ENCODE peak calls at places on chromosomes 3 and 15, in four cellular contexts. One of them, this sample, is unnamed.

GRCh38 chr15:79154491-79155182 is 64.1 kb upstream of the RASGRF1 start:
- DNase-seq in left ventricle myocardium inferior: no peak
- DNase-seq in mucosa of gallbladder: no peak
- DNase-seq in stomach: no peak
- DNase-seq in this sample: no peak

GRCh38 chr15:58070801-58071418 is 5.4 kb upstream of the ALDH1A2 start:
- DNase-seq in left ventricle myocardium inferior: peak
- DNase-seq in mucosa of gallbladder: peak
- DNase-seq in stomach: peak
- DNase-seq in this sample: peak

GRCh38 chr15:77312523-77312922 is 107.4 kb downstream of the PEAK1 start:
- DNase-seq in left ventricle myocardium inferior: no peak
- DNase-seq in mucosa of gallbladder: no peak
- DNase-seq in stomach: no peak
- DNase-seq in this sample: no peak

GRCh38 chr3:141663993-141664392 is 74.1 kb upstream of the RNF7 start:
- DNase-seq in left ventricle myocardium inferior: no peak
- DNase-seq in mucosa of gallbladder: no peak
- DNase-seq in stomach: no peak
- DNase-seq in this sample: no peak

GRCh38 chr3:126538966-126539365 is 15.0 kb downstream of the CHST13 start:
- DNase-seq in left ventricle myocardium inferior: no peak
- DNase-seq in mucosa of gallbladder: no peak
- DNase-seq in stomach: no peak
- DNase-seq in this sample: no peak

GRCh38 chr3:129333891-129334290 is 55.2 kb downstream of the HMCES start:
- DNase-seq in left ventricle myocardium inferior: no peak
- DNase-seq in mucosa of gallbladder: no peak
- DNase-seq in stomach: no peak
- DNase-seq in this sample: no peak

GRCh38 chr15:70286110-70286806 is 188.5 kb upstream of the TLE3 start:
- DNase-seq in left ventricle myocardium inferior: no peak
- DNase-seq in mucosa of gallbladder: no peak
- DNase-seq in stomach: no peak
- DNase-seq in this sample: no peak

GRCh38 chr3:12455740-12456139 is 28.5 kb upstream of the TSEN2 start:
- DNase-seq in left ventricle myocardium inferior: no peak
- DNase-seq in mucosa of gallbladder: no peak
- DNase-seq in stomach: no peak
- DNase-seq in this sample: no peak

GRCh38 chr3:194556086-194557056 is 69.6 kb upstream of the ATP13A3 start:
- DNase-seq in left ventricle myocardium inferior: no peak
- DNase-seq in mucosa of gallbladder: no peak
- DNase-seq in stomach: no peak
- DNase-seq in this sample: no peak

GRCh38 chr15:88181613-88182012 is 74.9 kb downstream of the NTRK3 start:
- DNase-seq in left ventricle myocardium inferior: no peak
- DNase-seq in mucosa of gallbladder: no peak
- DNase-seq in stomach: no peak
- DNase-seq in this sample: no peak

GRCh38 chr3:40173291-40173710 is 136.2 kb upstream of the EIF1B start:
- DNase-seq in left ventricle myocardium inferior: no peak
- DNase-seq in mucosa of gallbladder: no peak
- DNase-seq in stomach: no peak
- DNase-seq in this sample: no peak

GRCh38 chr3:184491867-184492615 is 69.5 kb upstream of the EPHB3 start:
- DNase-seq in left ventricle myocardium inferior: peak
- DNase-seq in mucosa of gallbladder: peak
- DNase-seq in stomach: no peak
- DNase-seq in this sample: peak

GRCh38 chr15:92048739-92049138 is 195.2 kb downstream of the SLCO3A1 start:
- DNase-seq in left ventricle myocardium inferior: no peak
- DNase-seq in mucosa of gallbladder: no peak
- DNase-seq in stomach: no peak
- DNase-seq in this sample: no peak

GRCh38 chr3:168112894-168113293 is 17.2 kb upstream of the GOLIM4 start:
- DNase-seq in left ventricle myocardium inferior: no peak
- DNase-seq in mucosa of gallbladder: no peak
- DNase-seq in stomach: no peak
- DNase-seq in this sample: no peak

GRCh38 chr15:70303981-70304380 is 206.3 kb upstream of the TLE3 start:
- DNase-seq in left ventricle myocardium inferior: no peak
- DNase-seq in mucosa of gallbladder: no peak
- DNase-seq in stomach: no peak
- DNase-seq in this sample: no peak

GRCh38 chr3:78112266-78112665 is 1072.4 kb downstream of the ROBO2 start:
- DNase-seq in left ventricle myocardium inferior: no peak
- DNase-seq in mucosa of gallbladder: no peak
- DNase-seq in stomach: no peak
- DNase-seq in this sample: no peak

GRCh38 chr15:78422571-78423340 is 15.3 kb upstream of the IREB2 start:
- DNase-seq in left ventricle myocardium inferior: peak
- DNase-seq in mucosa of gallbladder: peak
- DNase-seq in stomach: peak
- DNase-seq in this sample: peak

GRCh38 chr3:171704002-171704401 is 106.3 kb downstream of the PLD1 start:
- DNase-seq in left ventricle myocardium inferior: no peak
- DNase-seq in mucosa of gallbladder: no peak
- DNase-seq in stomach: peak
- DNase-seq in this sample: no peak

GRCh38 chr3:134052370-134052769 is 22.6 kb upstream of the SLCO2A1 start:
- DNase-seq in left ventricle myocardium inferior: no peak
- DNase-seq in mucosa of gallbladder: no peak
- DNase-seq in stomach: no peak
- DNase-seq in this sample: no peak

GRCh38 chr3:98645039-98645438 is 51.6 kb upstream of the CPOX start:
- DNase-seq in left ventricle myocardium inferior: no peak
- DNase-seq in mucosa of gallbladder: no peak
- DNase-seq in stomach: no peak
- DNase-seq in this sample: no peak